ENCODE peak calls at places on chromosome 18, in four cellular contexts. N is cardiac muscle cell, A is AG09319, K is Calu3. I is an unnamed sample.

GRCh38 chr18:48889115-48889941 is 61.4 kb downstream of the SMAD7 start:
- DNase-seq in N (peak), K (no peak), A (no peak), I (no peak)

GRCh38 chr18:39835303-39836030 is 2119.6 kb upstream of the PIK3C3 start:
- DNase-seq in K (no peak), A (no peak), N (no peak), I (no peak)

GRCh38 chr18:2223859-2224258 is 347.4 kb downstream of the METTL4 start:
- DNase-seq in N (peak), K (peak), A (no peak), I (no peak)

GRCh38 chr18:28711096-28711495 is 534.2 kb upstream of the CDH2 start:
- DNase-seq in N (no peak), K (no peak), A (no peak), I (no peak)

GRCh38 chr18:45847119-45847518 is 21.6 kb downstream of the SIGLEC15 start:
- DNase-seq in N (no peak), A (no peak), K (no peak), I (no peak)

GRCh38 chr18:6885992-6886823 is 156.7 kb downstream of the ARHGAP28 start:
- DNase-seq in A (peak), K (peak), N (peak), I (no peak)

GRCh38 chr18:51988277-51988676 is 351.7 kb upstream of the DCC start:
- DNase-seq in K (no peak), A (no peak), N (no peak), I (no peak)

GRCh38 chr18:42578781-42579180 is 536.7 kb downstream of the RIT2 start:
- DNase-seq in N (no peak), A (no peak), K (no peak), I (no peak)

GRCh38 chr18:54127759-54128378 is 96.6 kb downstream of the MBD2 start:
- DNase-seq in N (peak), K (peak), A (no peak), I (no peak)

GRCh38 chr18:31983976-31984375 is 34.6 kb upstream of the RNF125 start:
- DNase-seq in K (no peak), A (no peak), N (no peak), I (no peak)

GRCh38 chr18:63087421-63088230 is 231.9 kb downstream of the BCL2 start:
- DNase-seq in N (no peak), K (no peak), A (no peak), I (no peak)

GRCh38 chr18:66760559-66760958 is 156.7 kb upstream of the CDH19 start:
- DNase-seq in K (no peak), N (no peak), A (no peak), I (no peak)

GRCh38 chr18:29652797-29653196 is 1389.7 kb downstream of the DSC3 start:
- DNase-seq in N (no peak), K (no peak), A (no peak), I (no peak)

GRCh38 chr18:62396381-62396780 is 71.3 kb downstream of the TNFRSF11A start:
- DNase-seq in A (no peak), K (no peak), N (no peak), I (no peak)

GRCh38 chr18:3321133-3321812 is 59.3 kb downstream of the MYL12B start:
- DNase-seq in N (no peak), K (peak), A (peak), I (no peak)

GRCh38 chr18:26215247-26215970 is 10.8 kb upstream of the TAF4B start:
- DNase-seq in K (no peak), A (no peak), N (no peak), I (no peak)

GRCh38 chr18:48979944-48980890 is 29.5 kb upstream of the SMAD7 start:
- DNase-seq in A (no peak), K (peak), N (no peak), I (no peak)

GRCh38 chr18:51185075-51185474 is 12.4 kb downstream of the MEX3C start:
- DNase-seq in A (no peak), N (no peak), K (no peak), I (no peak)

GRCh38 chr18:50099725-50100414 is 95.1 kb downstream of the MYO5B start:
- DNase-seq in A (no peak), N (no peak), K (no peak), I (no peak)

GRCh38 chr18:80210312-80211083 is 36.8 kb downstream of the PARD6G start:
- DNase-seq in N (peak), A (no peak), K (no peak), I (no peak)

GRCh38 chr18:23237524-23238151 is 102.4 kb downstream of the CABLES1 start:
- DNase-seq in N (no peak), A (no peak), K (no peak), I (peak)

GRCh38 chr18:63974991-63975390 is 5.1 kb downstream of the SERPINB8 start:
- DNase-seq in K (peak), N (no peak), A (no peak), I (no peak)

GRCh38 chr18:63523660-63524059 is 18.5 kb upstream of the SERPINB12 start:
- DNase-seq in N (no peak), K (no peak), A (no peak), I (no peak)

GRCh38 chr18:35463837-35464236 is 33.9 kb downstream of the INO80C start:
- DNase-seq in K (no peak), A (no peak), N (no peak), I (no peak)

GRCh38 chr18:24160086-24160485 is 21.2 kb downstream of the CABYR start:
- DNase-seq in N (no peak), K (no peak), A (no peak), I (no peak)

GRCh38 chr18:23141022-23141999 is 6.0 kb downstream of the CABLES1 start:
- DNase-seq in N (peak), A (no peak), K (peak), I (no peak)

GRCh38 chr18:39274535-39274934 is 1708.9 kb upstream of the CELF4 start:
- DNase-seq in N (no peak), K (no peak), A (no peak), I (no peak)

GRCh38 chr18:41075212-41075611 is 879.8 kb upstream of the PIK3C3 start:
- DNase-seq in A (no peak), K (no peak), N (no peak), I (no peak)

GRCh38 chr18:63881851-63882250 is 5.7 kb upstream of the SERPINB2 start:
- DNase-seq in K (no peak), N (no peak), A (no peak), I (no peak)

GRCh38 chr18:24138884-24139616 is at the start of gene CABYR:
- DNase-seq in K (peak), A (peak), N (peak), I (peak)

GRCh38 chr18:45505497-45506206 is 109.6 kb upstream of the SLC14A2 start:
- DNase-seq in K (no peak), N (no peak), A (peak), I (no peak)

GRCh38 chr18:62634471-62634870 is 80.9 kb upstream of the PHLPP1 start:
- DNase-seq in K (no peak), N (no peak), A (peak), I (no peak)

GRCh38 chr18:3121256-3121655 is 98.5 kb downstream of the MYOM1 start:
- DNase-seq in A (no peak), N (no peak), K (no peak), I (no peak)

GRCh38 chr18:41599529-41599928 is 355.5 kb upstream of the PIK3C3 start:
- DNase-seq in K (no peak), A (no peak), N (no peak), I (no peak)

DNA sequence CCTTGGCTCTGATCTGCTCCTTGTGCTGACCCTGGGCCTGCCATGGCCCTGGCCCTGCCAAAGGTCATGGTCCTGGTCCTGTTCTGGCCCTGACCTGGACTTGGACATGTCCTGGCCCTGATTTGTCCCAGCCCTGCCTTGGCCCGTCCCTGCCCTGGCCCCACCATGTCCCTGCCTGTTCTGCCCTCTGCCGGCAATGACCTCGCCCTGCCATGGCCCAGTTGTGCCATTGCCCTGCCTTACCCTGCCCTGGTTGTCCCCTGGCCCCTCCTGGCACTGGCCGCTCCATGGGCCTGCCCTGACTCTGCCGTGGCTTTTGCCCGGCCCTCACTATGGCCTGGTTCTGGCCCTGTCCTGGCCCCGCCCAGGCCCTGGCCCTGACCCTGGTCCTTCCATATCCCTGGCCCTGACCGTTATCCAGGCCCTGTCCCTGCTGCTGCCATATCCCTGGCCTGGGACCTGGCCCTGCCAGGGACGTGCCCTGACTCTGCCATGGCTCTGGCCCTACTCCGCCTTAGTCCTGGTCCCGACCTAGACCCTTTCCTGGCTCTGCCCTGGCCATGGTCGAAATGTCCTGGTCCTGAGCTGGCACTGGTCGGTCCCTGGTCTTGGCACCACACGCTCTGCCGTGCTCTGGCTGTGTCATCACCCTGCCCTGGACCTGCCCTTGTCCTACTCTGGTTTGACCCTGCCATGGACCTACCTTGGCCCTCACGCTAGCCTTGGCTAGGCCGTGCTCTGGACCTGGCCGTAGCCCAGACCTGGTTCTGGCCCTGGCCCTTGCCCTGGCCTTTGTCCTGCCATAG is 6.8 kb upstream of the ANKRD62 start:
- DNase-seq in N (no peak), A (no peak), K (no peak), I (no peak)
- TF ChIP-seq CTCF in N (no peak), A (no peak), K (no peak), I (no peak)

GRCh38 chr18:75041586-75041985 is 167.4 kb downstream of the PTGR3 start:
- DNase-seq in A (peak), K (no peak), N (no peak), I (no peak)
- TF ChIP-seq CTCF in A (peak), K (peak), N (peak), I (no peak)

GRCh38 chr18:47260924-47261701 is 9.7 kb upstream of the SKOR2 start:
- DNase-seq in N (no peak), K (no peak), A (no peak), I (no peak)
- TF ChIP-seq CTCF in N (no peak), K (no peak), A (no peak), I (no peak)

GRCh38 chr18:10518595-10519273 is 7.1 kb upstream of the NAPG start:
- DNase-seq in K (no peak), A (no peak), N (peak), I (no peak)
- TF ChIP-seq CTCF in K (no peak), A (peak), N (peak), I (no peak)

GRCh38 chr18:11761553-11761952 is 72.5 kb downstream of the GNAL start:
- DNase-seq in N (no peak), A (no peak), K (no peak), I (no peak)
- TF ChIP-seq CTCF in N (no peak), A (no peak), K (peak), I (no peak)